ENCODE peak calls at places on chromosomes 12 and 14, in four cellular contexts. G is IMR-90; Z is foreskin fibroblast; Q is activated CD4-positive, CD25-positive, alpha-beta regulatory T cell treated with anti-CD3 and anti-CD28 coated beads, Interleukin-2, amount 50 U/mL, for 72 hours. C is an unnamed sample.

GRCh38 chr12:34290191-34290995 is 268.1 kb downstream of the ALG10 start:
- DNase-seq in G (no peak), Z (no peak), Q (no peak), C (no peak)

GRCh38 chr12:93115646-93116045 is 186.6 kb upstream of the EEA1 start:
- DNase-seq in G (peak), Z (peak), Q (no peak), C (no peak)

GRCh38 chr12:95218164-95218851 is 701 bp downstream of the VEZT start:
- DNase-seq in G (peak), Z (peak), Q (no peak), C (peak)

GRCh38 chr14:33548606-33549005 is 402.3 kb downstream of the EGLN3 start:
- DNase-seq in G (no peak), Z (no peak), Q (no peak), C (no peak)

GRCh38 chr12:51389302-51389999 is 1.8 kb downstream of the GALNT6 start:
- DNase-seq in G (peak), Z (peak), Q (peak), C (no peak)

GRCh38 chr12:73180734-73181133 is 908.6 kb downstream of the TRHDE start:
- DNase-seq in G (no peak), Z (no peak), Q (no peak), C (no peak)

GRCh38 chr12:1217191-1217949 is 226.3 kb downstream of the ERC1 start:
- DNase-seq in G (peak), Z (peak), Q (no peak), C (peak)

GRCh38 chr14:33457617-33458016 is 493.3 kb downstream of the EGLN3 start:
- DNase-seq in G (no peak), Z (no peak), Q (no peak), C (no peak)

GRCh38 chr14:32606297-32606696 is 277.2 kb downstream of the AKAP6 start:
- DNase-seq in G (no peak), Z (peak), Q (no peak), C (no peak)